ENCODE peak calls at places on chromosomes 3 and 15, in four cellular contexts. F is mucosa of descending colon, E is mammary epithelial cell, J is IMR-90. T is an unnamed sample. For H3K36me3, the result is how much of the 10 kb centered on the place peaks cover.

GRCh38 chr15:63819645-63820044 is 14.1 kb downstream of the HERC1 start:
- DNase-seq in F (no peak), E (no peak), J (no peak), T (no peak)

GRCh38 chr3:171781711-171782127 is 28.6 kb downstream of the PLD1 start:
- DNase-seq in F (no peak), E (peak), J (peak), T (no peak)

GRCh38 chr3:151871639-151872468 is 1.6 kb upstream of the SUCNR1 start:
- DNase-seq in F (no peak), E (no peak), J (no peak), T (no peak)

GRCh38 chr3:8761866-8762265 is 7.5 kb downstream of the OXTR start:
- DNase-seq in F (no peak), E (no peak), J (no peak), T (no peak)

GRCh38 chr3:126955004-126955790 is 27.7 kb upstream of the PLXNA1 start:
- DNase-seq in F (no peak), E (no peak), J (no peak), T (no peak)

GRCh38 chr3:171056528-171056927 is 30.0 kb upstream of the SLC2A2 start:
- DNase-seq in F (no peak), E (peak), J (peak), T (no peak)

GRCh38 chr15:62935300-62936081 is 107.1 kb upstream of the TPM1 start:
- DNase-seq in F (no peak), E (no peak), J (no peak), T (no peak)

GRCh38 chr3:5151586-5151985 is 29.5 kb downstream of the ARL8B start:
- DNase-seq in F (no peak), E (no peak), J (no peak), T (no peak)

GRCh38 chr15:23578521-23579150 is 13.2 kb downstream of the MKRN3 start:
- DNase-seq in F (no peak), E (no peak), J (no peak), T (no peak)

GRCh38 chr3:192840143-192840836 is 77.4 kb downstream of the MB21D2 start:
- DNase-seq in F (no peak), E (no peak), J (no peak), T (no peak)

GRCh38 chr15:62920569-62921502 is 121.7 kb upstream of the TPM1 start:
- DNase-seq in F (no peak), E (peak), J (peak), T (no peak)

GRCh38 chr15:81308260-81308659 is 15.7 kb downstream of the STARD5 start:
- DNase-seq in F (no peak), E (no peak), J (no peak), T (no peak)

GRCh38 chr3:29466442-29466841 is 185.6 kb downstream of the RBMS3 start:
- DNase-seq in F (no peak), E (peak), J (no peak), T (no peak)

GRCh38 chr15:41919954-41920538 is 26.2 kb upstream of the SPTBN5 start:
- DNase-seq in F (no peak), E (no peak), J (peak), T (no peak)

GRCh38 chr3:195885036-195885871 is 23.1 kb downstream of the TNK2 start:
- DNase-seq in F (peak), E (no peak), J (no peak), T (no peak)

GRCh38 chr3:109023656-109024254 is 70.1 kb upstream of the GUCA1C start:
- DNase-seq in F (no peak), E (peak), J (peak), T (peak)

GRCh38 chr3:156964562-156964961 is 138.4 kb downstream of the LEKR1 start:
- DNase-seq in F (no peak), E (no peak), J (peak), T (no peak)

GRCh38 chr3:173743111-173743510 is 345.6 kb downstream of the NLGN1 start:
- DNase-seq in F (no peak), E (peak), J (peak), T (no peak)

GRCh38 chr3:4376499-4376898 is 73.3 kb downstream of the SETMAR start:
- DNase-seq in F (no peak), E (peak), J (peak), T (no peak)

GRCh38 chr3:78846688-78847087 is 921.1 kb downstream of the ROBO1 start:
- DNase-seq in F (no peak), E (peak), J (peak), T (no peak)

GRCh38 chr3:108489776-108490175 is 20.6 kb downstream of the MYH15 start:
- DNase-seq in F (no peak), E (peak), J (peak), T (no peak)

GRCh38 chr15:64813075-64813474 is 12.4 kb downstream of the PIF1 start:
- DNase-seq in F (no peak), E (no peak), J (peak), T (no peak)

GRCh38 chr3:197466586-197467399 is 89.0 kb downstream of the BDH1 start:
- DNase-seq in F (no peak), E (peak), J (peak), T (no peak)

GRCh38 chr15:57085267-57085666 is 166.8 kb downstream of the TCF12 start:
- DNase-seq in F (no peak), E (no peak), J (peak), T (no peak)

GRCh38 chr15:57084178-57084577 is 165.7 kb downstream of the TCF12 start:
- DNase-seq in F (no peak), E (no peak), J (peak), T (no peak)

GRCh38 chr15:57079907-57080750 is 161.7 kb downstream of the TCF12 start:
- DNase-seq in F (no peak), E (no peak), J (no peak), T (no peak)

DNA sequence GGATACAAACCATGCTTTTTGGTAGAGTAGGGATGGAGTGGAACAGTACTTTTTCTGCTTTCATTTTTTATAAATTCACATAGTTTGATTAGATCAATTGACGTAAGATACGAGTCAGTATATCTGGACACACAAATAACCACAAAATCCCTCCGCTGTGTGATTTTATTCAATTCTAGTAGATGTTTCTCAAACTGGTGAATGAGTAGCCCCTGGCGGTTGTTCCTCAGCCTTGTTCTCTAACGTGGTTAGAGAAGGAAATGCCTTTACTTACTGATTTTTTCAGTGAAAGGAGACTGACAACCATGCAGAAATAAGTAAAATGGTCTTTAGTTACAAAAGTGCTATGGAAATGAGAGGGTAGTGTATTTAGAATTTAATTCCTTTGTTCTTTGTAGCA is 161.0 kb downstream of the TCF12 start:
- DNase-seq in F (no peak), E (no peak), J (no peak), T (no peak)
- TF ChIP-seq CTCF in F (no peak), E (no peak), J (no peak), T (no peak)

GRCh38 chr15:101320501-101321052 is 25.5 kb upstream of the SNRPA1 start:
- DNase-seq in F (peak), E (no peak), J (peak), T (no peak)
- H3K4me3 ChIP-seq in F (no peak), E (no peak), J (no peak), T (no peak)

GRCh38 chr3:43081796-43082195 is 24.1 kb downstream of the POMGNT2 start:
- DNase-seq in F (no peak), E (no peak), J (no peak), T (no peak)
- H3K36me3 ChIP-seq in F (under half), E (under half), J (under half), T (under half)

DNA sequence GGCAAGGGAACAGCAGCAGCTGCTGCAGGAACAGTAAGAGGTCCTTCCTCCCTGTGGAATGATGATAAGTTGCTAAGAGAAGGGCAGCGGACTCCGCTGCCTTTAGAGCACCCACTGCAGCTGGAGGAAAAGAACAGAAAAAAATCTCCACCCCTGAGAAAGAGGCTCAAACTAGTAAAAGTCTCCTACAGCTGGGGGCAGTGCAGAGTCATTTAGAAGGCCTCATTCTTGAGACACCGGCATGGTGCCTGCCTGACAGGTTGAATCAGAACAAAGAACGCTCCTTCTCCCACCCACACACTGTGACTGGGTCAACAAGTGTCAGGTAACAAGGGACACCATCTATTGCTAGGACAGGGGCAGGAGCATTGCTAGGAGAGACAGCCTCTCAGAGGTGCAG is 188.4 kb downstream of the ABHD5 start:
- DNase-seq in F (no peak), E (peak), J (no peak), T (peak)
- TF ChIP-seq CTCF in F (no peak), E (peak), J (peak), T (peak)